ENCODE peak calls at places on chromosomes 11 and 22, in four cellular contexts. K is CD4-positive, alpha-beta memory T cell; C is CD8-positive, alpha-beta T cell; L is stomach. A is an unnamed sample.

GRCh38 chr22:33038131-33038772 is 19.9 kb downstream of the SYN3 start:
- DNase-seq in K (no peak), C (no peak), L (no peak), A (no peak)

GRCh38 chr11:83002047-83002446 is 69.7 kb downstream of the RAB30 start:
- DNase-seq in K (peak; percentile 5), C (no peak), L (no peak), A (no peak)

GRCh38 chr11:12829536-12830314 is 155.5 kb downstream of the TEAD1 start:
- DNase-seq in K (no peak), C (no peak), L (no peak), A (no peak)

GRCh38 chr11:64153831-64154230 is 12.1 kb downstream of the MACROD1 start:
- DNase-seq in K (no peak), C (no peak), L (no peak), A (no peak)

GRCh38 chr22:30933457-30933856 is 35.1 kb downstream of the MORC2 start:
- DNase-seq in K (no peak), C (no peak), L (no peak), A (no peak)

GRCh38 chr11:12249590-12250260 is 127.6 kb upstream of the PARVA start:
- DNase-seq in K (no peak), C (no peak), L (peak; percentile 90), A (no peak)

GRCh38 chr11:94583213-94583884 is 16.2 kb downstream of the PIWIL4 start:
- DNase-seq in K (no peak), C (no peak), L (no peak), A (no peak)

GRCh38 chr11:67542169-67542568 is 18.9 kb upstream of the CABP2 start:
- DNase-seq in K (no peak), C (no peak), L (no peak), A (no peak)

GRCh38 chr11:65478411-65479183 is 20.2 kb upstream of the MALAT1 start:
- DNase-seq in K (no peak), C (no peak), L (peak; percentile 54), A (no peak)

GRCh38 chr11:89433278-89433677 is 57.9 kb downstream of the NOX4 start:
- DNase-seq in K (no peak), C (no peak), L (no peak), A (no peak)

GRCh38 chr11:83168756-83169155 is 11.8 kb downstream of the PCF11 start:
- DNase-seq in K (no peak), C (no peak), L (no peak), A (no peak)

GRCh38 chr11:69460540-69461257 is 20.8 kb upstream of the LINC01488 start:
- DNase-seq in K (no peak), C (no peak), L (no peak), A (no peak)

GRCh38 chr22:49203091-49203862 is 624.4 kb downstream of the BRD1 start:
- DNase-seq in K (no peak), C (no peak), L (peak; percentile 4), A (no peak)

GRCh38 chr22:30591191-30591587 is 521 bp downstream of the PES1 start:
- DNase-seq in K (no peak), C (no peak), L (no peak), A (no peak)

GRCh38 chr11:112388496-112388895 is 127.8 kb upstream of the PLET1 start:
- DNase-seq in K (no peak), C (no peak), L (no peak), A (no peak)

GRCh38 chr11:14554959-14555358 is 34.8 kb upstream of the PSMA1 start:
- DNase-seq in K (peak; percentile 83), C (no peak), L (no peak), A (no peak)

GRCh38 chr11:74776546-74776945 is 27.9 kb downstream of the RNF169 start:
- DNase-seq in K (no peak), C (no peak), L (no peak), A (no peak)

GRCh38 chr11:11288972-11289616 is 64.0 kb downstream of the CSNK2A3 start:
- DNase-seq in K (no peak), C (no peak), L (no peak), A (no peak)

GRCh38 chr11:117876049-117876340 is 463 bp downstream of the FXYD6 start:
- DNase-seq in K (no peak), C (no peak), L (no peak), A (no peak)

GRCh38 chr11:133835258-133836075 is 9.8 kb downstream of the SPATA19 start:
- DNase-seq in K (peak; percentile 28), C (no peak), L (no peak), A (no peak)

GRCh38 chr11:122138759-122139594 is 23.0 kb upstream of the BLID start:
- DNase-seq in K (no peak), C (no peak), L (no peak), A (no peak)

GRCh38 chr22:43520632-43521039 is 108.8 kb downstream of the MPPED1 start:
- DNase-seq in K (no peak), C (no peak), L (no peak), A (no peak)

GRCh38 chr22:19434829-19435580 is 2.7 kb downstream of the MRPL40 start:
- DNase-seq in K (no peak), C (no peak), L (no peak), A (no peak)
- H3K27ac ChIP-seq in K (no peak overlapping the region), C (no peak overlapping the region), L (no peak overlapping the region), A (no peak overlapping the region)

DNA sequence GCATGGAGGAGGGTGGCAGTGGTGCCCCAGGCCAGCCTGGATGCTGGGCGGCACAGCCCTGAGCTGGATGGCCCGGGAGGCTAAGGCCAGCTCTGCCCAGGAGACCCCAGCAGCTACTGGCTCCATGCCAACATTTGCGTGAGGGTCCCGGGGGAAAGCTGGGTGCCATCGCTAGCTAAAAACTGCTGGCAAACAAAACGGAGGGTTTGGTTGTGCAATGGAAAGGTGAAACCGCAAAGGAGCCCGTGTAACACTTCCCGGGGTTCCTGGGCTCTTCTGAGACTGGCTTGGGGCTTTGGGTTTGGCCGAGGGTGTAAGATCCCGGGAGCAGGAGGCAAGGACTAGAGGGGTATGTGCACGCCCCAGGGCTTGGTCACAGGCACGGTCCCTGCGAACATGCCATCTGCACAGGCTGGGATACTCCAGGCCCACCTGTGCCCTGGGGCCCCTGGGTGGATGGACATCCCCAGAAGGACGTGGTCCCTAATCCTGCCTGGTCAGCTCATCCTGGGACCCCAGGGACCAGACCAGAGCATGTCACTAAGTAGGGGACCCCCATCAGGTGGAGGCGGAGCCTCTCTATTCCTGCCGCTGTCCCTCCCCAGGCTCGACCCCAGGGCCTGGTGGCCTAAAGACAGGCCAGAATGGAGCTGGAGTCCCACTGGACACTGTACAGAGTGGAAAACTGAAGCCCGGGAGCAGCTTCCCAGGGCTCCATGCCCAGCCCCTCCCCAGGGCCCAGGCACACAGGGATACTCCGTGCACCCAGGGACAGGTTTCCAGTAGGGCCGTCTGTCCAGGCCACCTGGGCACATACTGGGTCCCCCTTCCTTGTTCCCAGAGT is 44.6 kb downstream of the IGF2 start:
- DNase-seq in K (no peak), C (no peak), L (no peak), A (no peak)
- H3K4me1 ChIP-seq in K (peaks cover 15% of the 10 kb centered on the region), C (peaks cover 12% of the 10 kb centered on the region), L (peaks cover 32% of the 10 kb centered on the region), A (peaks cover 14% of the 10 kb centered on the region)

DNA sequence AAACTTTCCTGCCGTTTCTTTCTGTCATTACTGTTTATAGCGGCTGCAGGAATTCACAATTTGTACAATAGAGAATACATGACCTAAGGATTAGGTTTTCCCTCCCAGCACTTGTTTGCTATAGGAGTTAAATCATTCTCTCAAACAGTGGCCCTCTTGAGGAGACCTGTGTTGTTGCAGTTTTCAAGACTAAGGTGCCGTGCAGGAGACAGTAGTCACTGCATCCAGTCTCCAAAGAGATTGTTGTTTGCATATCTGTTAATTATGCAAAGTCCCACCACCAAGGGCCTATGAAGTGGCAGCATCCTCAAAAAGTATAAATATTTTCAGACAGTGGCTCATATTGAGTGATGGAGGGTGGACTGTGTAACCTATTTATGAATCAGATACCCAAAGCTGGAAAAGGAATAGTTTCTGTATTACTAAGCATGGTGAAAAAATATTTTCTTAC is 2.3 kb downstream of the PRSS23 start:
- DNase-seq in K (no peak), C (no peak), L (no peak), A (no peak)
- H3K27ac ChIP-seq in K (no peak overlapping the region), C (no peak overlapping the region), L (peak overlapping the region; percentile 85), A (no peak overlapping the region)

GRCh38 chr22:39173787-39174497 is 21.5 kb upstream of the CBX7 start:
- DNase-seq in K (peak; percentile 59), C (peak; percentile 29), L (no peak), A (peak; percentile 25)
- H3K4me1 ChIP-seq in K (peaks cover 66% of the 10 kb centered on the region), C (peaks cover 64% of the 10 kb centered on the region), L (peaks cover 42% of the 10 kb centered on the region), A (peaks cover 50% of the 10 kb centered on the region)

DNA sequence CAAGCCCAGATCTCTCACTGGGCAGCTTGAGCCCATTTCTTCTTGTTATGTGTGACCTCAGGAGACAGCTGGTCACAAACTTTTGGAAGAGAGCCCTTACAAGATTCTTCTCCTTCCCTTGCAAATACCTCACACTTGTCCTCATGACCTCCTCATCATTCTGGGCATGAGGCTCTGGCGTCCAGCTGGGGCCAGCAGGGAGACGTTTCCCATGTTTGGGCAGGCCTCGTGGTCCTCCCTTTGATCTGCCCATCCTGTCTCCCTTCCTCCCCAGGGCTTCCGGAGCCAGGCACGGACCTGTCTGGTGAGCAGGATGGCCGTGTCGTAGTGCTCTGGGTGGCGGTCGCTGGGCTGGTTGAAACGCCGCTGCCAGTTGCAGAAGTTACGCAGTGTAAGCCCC is 9.7 kb downstream of the ADAMTS8 start:
- DNase-seq in K (no peak), C (no peak), L (no peak), A (no peak)
- H3K27ac ChIP-seq in K (no peak overlapping the region), C (no peak overlapping the region), L (peak overlapping the region; percentile 68), A (no peak overlapping the region)

DNA sequence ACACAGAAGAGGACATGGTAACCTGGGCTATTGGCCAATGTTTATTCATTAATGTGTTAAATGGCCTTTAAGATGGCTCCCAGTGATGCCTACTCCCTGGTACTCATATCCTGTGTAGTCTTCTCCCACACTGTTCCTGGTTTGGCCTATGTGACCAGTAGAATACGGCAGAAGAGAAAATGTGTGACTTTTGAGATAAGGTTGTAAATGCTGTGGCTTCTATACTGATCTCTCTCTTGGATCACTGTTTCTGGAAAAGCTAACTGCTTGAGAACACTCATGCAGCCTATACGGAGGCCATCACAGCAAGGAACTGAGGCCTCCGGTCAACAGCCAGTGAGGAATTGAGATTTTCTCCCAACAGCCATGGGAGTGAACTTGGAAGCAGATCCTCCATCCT is 24.1 kb downstream of the MAML2 start:
- DNase-seq in K (no peak), C (no peak), L (no peak), A (no peak)
- H3K4me1 ChIP-seq in K (peaks cover 67% of the 10 kb centered on the region), C (peaks cover 70% of the 10 kb centered on the region), L (peaks cover 26% of the 10 kb centered on the region), A (peaks cover 24% of the 10 kb centered on the region)